ENCODE peak calls at places on chromosome 16, in four cellular contexts. Q is progenitor cell of endocrine pancreas; G is CD8-positive, alpha-beta memory T cell; F is stimulated activated CD4-positive, alpha-beta T cell treated with anti-CD3 and anti-CD28 coated beads, Interleukin-2, amount 100 ng/mL, for 48 hours. V is an unnamed sample.

GRCh38 chr16:85350146-85350728 is 238.0 kb upstream of the CIBAR2 start:
- DNase-seq in Q (no peak), G (no peak), F (no peak), V (no peak)

GRCh38 chr16:15043344-15043743 is 12.5 kb downstream of the NTAN1 start:
- DNase-seq in Q (no peak), G (no peak), F (no peak), V (no peak)

GRCh38 chr16:13638218-13638617 is 281.7 kb upstream of the ERCC4 start:
- DNase-seq in Q (no peak), G (no peak), F (no peak), V (no peak)

GRCh38 chr16:83100679-83101078 is 473.9 kb downstream of the CDH13 start:
- DNase-seq in Q (no peak), G (no peak), F (no peak), V (no peak)

GRCh38 chr16:72291531-72291981 is 119.6 kb upstream of the PMFBP1 start:
- DNase-seq in Q (no peak), G (no peak), F (no peak), V (no peak)

GRCh38 chr16:51224317-51224716 is 73.2 kb upstream of the SALL1 start:
- DNase-seq in Q (no peak), G (no peak), F (no peak), V (no peak)

GRCh38 chr16:75628351-75628750 is 5.3 kb upstream of the ADAT1 start:
- DNase-seq in Q (no peak), G (no peak), F (no peak), V (no peak)

GRCh38 chr16:5056347-5056746 is 9.4 kb downstream of the C16orf89 start:
- DNase-seq in Q (no peak), G (peak), F (peak), V (peak)

GRCh38 chr16:47236716-47237115 is 93.0 kb upstream of the NETO2 start:
- DNase-seq in Q (no peak), G (no peak), F (no peak), V (no peak)

GRCh38 chr16:87070657-87071056 is 246.5 kb downstream of the C16orf95 start:
- DNase-seq in Q (no peak), G (no peak), F (no peak), V (no peak)

GRCh38 chr16:1784977-1785845 is 2.5 kb downstream of the NUBP2 start:
- DNase-seq in Q (no peak), G (no peak), F (no peak), V (no peak)

GRCh38 chr16:81511371-81511770 is 66.8 kb downstream of the CMIP start:
- DNase-seq in Q (no peak), G (no peak), F (no peak), V (no peak)

GRCh38 chr16:78770353-78771091 is 671.1 kb downstream of the WWOX start:
- DNase-seq in Q (peak), G (peak), F (peak), V (peak)

GRCh38 chr16:85919271-85920267 is 20.6 kb downstream of the IRF8 start:
- DNase-seq in Q (no peak), G (no peak), F (no peak), V (no peak)

GRCh38 chr16:51022852-51023251 is 128.2 kb downstream of the SALL1 start:
- DNase-seq in Q (no peak), G (no peak), F (no peak), V (no peak)

GRCh38 chr16:88353232-88353631 is 29.5 kb upstream of the ZNF469 start:
- DNase-seq in Q (no peak), G (no peak), F (no peak), V (no peak)

GRCh38 chr16:11182381-11182780 is 73.6 kb downstream of the SOCS1 start:
- DNase-seq in Q (no peak), G (no peak), F (no peak), V (no peak)

GRCh38 chr16:6081320-6081976 is 983.9 kb upstream of the EEF2KMT start:
- DNase-seq in Q (peak), G (no peak), F (peak), V (peak)

GRCh38 chr16:743794-744500 is 3.1 kb upstream of the CIAO3 start:
- DNase-seq in Q (no peak), G (no peak), F (no peak), V (no peak)

GRCh38 chr16:19697756-19698318 is 20.2 kb downstream of the KNOP1 start:
- DNase-seq in Q (no peak), G (no peak), F (no peak), V (no peak)

V was measured in neural crest cell.